ENCODE peak calls at places on chromosomes 1 and 21, in four cellular contexts. M is iris pigment epithelial cell, X is glutamatergic neuron, R is pancreas. K is an unnamed sample.

GRCh38 chr1:64563958-64564565 is 94.1 kb downstream of the CACHD1 start:
- DNase-seq in M (no peak), X (no peak), R (no peak), K (no peak)

GRCh38 chr1:3668148-3668547 is 15.8 kb downstream of the TP73 start:
- DNase-seq in M (no peak), X (peak), R (no peak), K (no peak)

GRCh38 chr21:28655471-28655870 is 337.2 kb downstream of the LTN1 start:
- DNase-seq in M (no peak), X (no peak), R (no peak), K (no peak)

GRCh38 chr1:28565726-28566125 is 12.8 kb downstream of the TRNAU1AP start:
- DNase-seq in M (no peak), X (no peak), R (no peak), K (no peak)

GRCh38 chr1:64758233-64758632 is 13.4 kb downstream of the RAVER2 start:
- DNase-seq in M (no peak), X (no peak), R (no peak), K (no peak)

GRCh38 chr1:39288735-39289465 is 84.4 kb downstream of the MACF1 start:
- DNase-seq in M (peak), X (no peak), R (no peak), K (no peak)

GRCh38 chr1:11484321-11484655 is 5.3 kb downstream of the DISP3 start:
- DNase-seq in M (no peak), X (no peak), R (no peak), K (no peak)

GRCh38 chr1:5746611-5747427 is 245.4 kb downstream of the NPHP4 start:
- DNase-seq in M (no peak), X (no peak), R (no peak), K (no peak)

GRCh38 chr1:224168859-224169380 is 14.1 kb upstream of the DEGS1 start:
- DNase-seq in M (peak), X (no peak), R (no peak), K (peak)

GRCh38 chr1:59046134-59046533 is 250.8 kb upstream of the FGGY start:
- DNase-seq in M (peak), X (no peak), R (no peak), K (no peak)

GRCh38 chr1:61083799-61084385 is 1.5 kb downstream of the NFIA start:
- DNase-seq in M (peak), X (no peak), R (no peak), K (no peak)

GRCh38 chr1:19685994-19686393 is 21.3 kb downstream of the HTR6 start:
- DNase-seq in M (no peak), X (no peak), R (no peak), K (no peak)

GRCh38 chr1:182552527-182552926 is 36.5 kb downstream of the RNASEL start:
- DNase-seq in M (no peak), X (no peak), R (no peak), K (no peak)

GRCh38 chr1:207282049-207282448 is 39.4 kb upstream of the CD55 start:
- DNase-seq in M (peak), X (no peak), R (no peak), K (no peak)

GRCh38 chr1:93255222-93256079 is 74.9 kb downstream of the CCDC18 start:
- DNase-seq in M (peak), X (no peak), R (no peak), K (no peak)

GRCh38 chr21:42243026-42243425 is 24.1 kb downstream of the ABCG1 start:
- DNase-seq in M (no peak), X (no peak), R (no peak), K (no peak)

GRCh38 chr21:29018540-29018939 is 609 bp downstream of the RWDD2B start:
- DNase-seq in M (no peak), X (no peak), R (no peak), K (no peak)

GRCh38 chr1:211951856-211952255 is 83.5 kb downstream of the INTS7 start:
- DNase-seq in M (peak), X (no peak), R (no peak), K (peak)

GRCh38 chr1:16318544-16318943 is 33.7 kb downstream of the FBXO42 start:
- DNase-seq in M (peak), X (no peak), R (no peak), K (no peak)

GRCh38 chr21:36075171-36075570 is 5.3 kb downstream of the CBR1 start:
- DNase-seq in M (no peak), X (no peak), R (no peak), K (no peak)

K was measured in GM20000.